ENCODE peak calls at places on chromosomes 5 and 9, in eight cellular contexts. One of them, this sample, is unnamed.
A peak's percentile ranks its signal among the peaks of the same experiment; 100 is the strongest.

GRCh38 chr9:2179557-2179956 is 164.4 kb downstream of the SMARCA2 start:
- DNase-seq in T-helper 1 cell: no peak
- DNase-seq in non-pigmented ciliary epithelial cell: no peak
- DNase-seq in iPS-NIHi11: no peak
- DNase-seq in sigmoid colon: no peak
- DNase-seq in tibial artery: no peak
- DNase-seq in ureter: no peak
- DNase-seq in iris pigment epithelial cell: no peak
- DNase-seq in this sample: no peak

GRCh38 chr5:71960196-71960595 is 147.1 kb upstream of the MAP1B start:
- DNase-seq in sigmoid colon: no peak
- DNase-seq in tibial artery: no peak
- DNase-seq in T-helper 1 cell: no peak
- DNase-seq in iris pigment epithelial cell: no peak
- DNase-seq in iPS-NIHi11: no peak
- DNase-seq in non-pigmented ciliary epithelial cell: no peak
- DNase-seq in ureter: no peak
- DNase-seq in this sample: no peak

GRCh38 chr9:127955294-127956015 is 17.8 kb upstream of the DPM2 start:
- DNase-seq in sigmoid colon: peak; percentile 89
- DNase-seq in ureter: peak; percentile 87
- DNase-seq in iris pigment epithelial cell: no peak
- DNase-seq in T-helper 1 cell: peak; percentile 79
- DNase-seq in iPS-NIHi11: peak; percentile 90
- DNase-seq in tibial artery: no peak
- DNase-seq in non-pigmented ciliary epithelial cell: no peak
- DNase-seq in this sample: peak; percentile 85

GRCh38 chr5:142032747-142033631 is 20.2 kb upstream of the GNPDA1 start:
- DNase-seq in iris pigment epithelial cell: no peak
- DNase-seq in T-helper 1 cell: no peak
- DNase-seq in non-pigmented ciliary epithelial cell: no peak
- DNase-seq in iPS-NIHi11: no peak
- DNase-seq in sigmoid colon: no peak
- DNase-seq in ureter: no peak
- DNase-seq in tibial artery: no peak
- DNase-seq in this sample: no peak

GRCh38 chr9:136244116-136244775 is 1.4 kb downstream of the QSOX2 start:
- DNase-seq in iris pigment epithelial cell: no peak
- DNase-seq in iPS-NIHi11: no peak
- DNase-seq in ureter: no peak
- DNase-seq in T-helper 1 cell: peak; percentile 66
- DNase-seq in sigmoid colon: no peak
- DNase-seq in tibial artery: no peak
- DNase-seq in non-pigmented ciliary epithelial cell: no peak
- DNase-seq in this sample: no peak

GRCh38 chr5:91033370-91033769 is 349.7 kb downstream of the ARRDC3 start:
- DNase-seq in non-pigmented ciliary epithelial cell: no peak
- DNase-seq in T-helper 1 cell: no peak
- DNase-seq in tibial artery: no peak
- DNase-seq in iris pigment epithelial cell: no peak
- DNase-seq in sigmoid colon: no peak
- DNase-seq in ureter: no peak
- DNase-seq in iPS-NIHi11: no peak
- DNase-seq in this sample: no peak

GRCh38 chr5:41510176-41510831 is at the start of gene PLCXD3:
- DNase-seq in T-helper 1 cell: no peak
- DNase-seq in iPS-NIHi11: peak; percentile 56
- DNase-seq in tibial artery: peak; percentile 74
- DNase-seq in sigmoid colon: peak; percentile 60
- DNase-seq in iris pigment epithelial cell: no peak
- DNase-seq in ureter: no peak
- DNase-seq in non-pigmented ciliary epithelial cell: no peak
- DNase-seq in this sample: peak; percentile 60

GRCh38 chr5:137122075-137122474 is 377.1 kb downstream of the SPOCK1 start:
- DNase-seq in iris pigment epithelial cell: no peak
- DNase-seq in iPS-NIHi11: no peak
- DNase-seq in T-helper 1 cell: no peak
- DNase-seq in ureter: no peak
- DNase-seq in sigmoid colon: no peak
- DNase-seq in tibial artery: no peak
- DNase-seq in non-pigmented ciliary epithelial cell: no peak
- DNase-seq in this sample: no peak

GRCh38 chr5:176543428-176544182 is 5.5 kb upstream of the CDHR2 start:
- DNase-seq in sigmoid colon: peak; percentile 84
- DNase-seq in T-helper 1 cell: peak; percentile 85
- DNase-seq in iris pigment epithelial cell: peak; percentile 56
- DNase-seq in ureter: peak; percentile 72
- DNase-seq in iPS-NIHi11: peak; percentile 65
- DNase-seq in non-pigmented ciliary epithelial cell: no peak
- DNase-seq in tibial artery: no peak
- DNase-seq in this sample: peak; percentile 82

GRCh38 chr5:161399996-161400562 is 146.4 kb downstream of the GABRB2 start:
- DNase-seq in sigmoid colon: no peak
- DNase-seq in tibial artery: no peak
- DNase-seq in T-helper 1 cell: no peak
- DNase-seq in iris pigment epithelial cell: no peak
- DNase-seq in iPS-NIHi11: no peak
- DNase-seq in ureter: no peak
- DNase-seq in non-pigmented ciliary epithelial cell: no peak
- DNase-seq in this sample: no peak

GRCh38 chr5:149829954-149830353 is 99.8 kb downstream of the PPARGC1B start:
- DNase-seq in non-pigmented ciliary epithelial cell: no peak
- DNase-seq in iPS-NIHi11: peak; percentile 44
- DNase-seq in T-helper 1 cell: no peak
- DNase-seq in ureter: no peak
- DNase-seq in tibial artery: no peak
- DNase-seq in sigmoid colon: no peak
- DNase-seq in iris pigment epithelial cell: no peak
- DNase-seq in this sample: no peak

GRCh38 chr9:15308511-15308910 is 1.5 kb upstream of the TTC39B start:
- DNase-seq in T-helper 1 cell: no peak
- DNase-seq in iPS-NIHi11: no peak
- DNase-seq in iris pigment epithelial cell: peak; percentile 86
- DNase-seq in sigmoid colon: no peak
- DNase-seq in tibial artery: no peak
- DNase-seq in ureter: no peak
- DNase-seq in non-pigmented ciliary epithelial cell: peak; percentile 55
- DNase-seq in this sample: no peak

GRCh38 chr5:72288923-72289322 is 31.1 kb downstream of the MRPS27 start:
- DNase-seq in ureter: no peak
- DNase-seq in sigmoid colon: no peak
- DNase-seq in tibial artery: no peak
- DNase-seq in T-helper 1 cell: no peak
- DNase-seq in iPS-NIHi11: no peak
- DNase-seq in non-pigmented ciliary epithelial cell: no peak
- DNase-seq in iris pigment epithelial cell: no peak
- DNase-seq in this sample: no peak

GRCh38 chr5:123412206-123412605 is 11.0 kb downstream of the CEP120 start:
- DNase-seq in ureter: no peak
- DNase-seq in iPS-NIHi11: no peak
- DNase-seq in T-helper 1 cell: no peak
- DNase-seq in non-pigmented ciliary epithelial cell: no peak
- DNase-seq in tibial artery: no peak
- DNase-seq in iris pigment epithelial cell: no peak
- DNase-seq in sigmoid colon: no peak
- DNase-seq in this sample: no peak

GRCh38 chr5:135242496-135243193 is 156.4 kb downstream of the MACROH2A1 start:
- DNase-seq in non-pigmented ciliary epithelial cell: no peak
- DNase-seq in tibial artery: peak; percentile 80
- DNase-seq in T-helper 1 cell: no peak
- DNase-seq in iris pigment epithelial cell: no peak
- DNase-seq in sigmoid colon: peak; percentile 92
- DNase-seq in iPS-NIHi11: no peak
- DNase-seq in ureter: peak; percentile 52
- DNase-seq in this sample: peak; percentile 25

GRCh38 chr5:43556857-43557593 is at the start of gene PAIP1:
- DNase-seq in T-helper 1 cell: peak; percentile 88
- DNase-seq in non-pigmented ciliary epithelial cell: no peak
- DNase-seq in sigmoid colon: peak; percentile 91
- DNase-seq in iPS-NIHi11: peak; percentile 89
- DNase-seq in ureter: peak; percentile 87
- DNase-seq in tibial artery: peak; percentile 90
- DNase-seq in iris pigment epithelial cell: peak; percentile 89
- DNase-seq in this sample: peak; percentile 78

GRCh38 chr5:38780950-38781349 is 64.9 kb upstream of the OSMR start:
- DNase-seq in tibial artery: peak; percentile 70
- DNase-seq in iPS-NIHi11: no peak
- DNase-seq in non-pigmented ciliary epithelial cell: no peak
- DNase-seq in iris pigment epithelial cell: peak; percentile 90
- DNase-seq in T-helper 1 cell: no peak
- DNase-seq in sigmoid colon: peak; percentile 86
- DNase-seq in ureter: peak; percentile 72
- DNase-seq in this sample: peak; percentile 53

GRCh38 chr5:138458353-138458752 is 6.9 kb upstream of the EGR1 start:
- DNase-seq in T-helper 1 cell: no peak
- DNase-seq in sigmoid colon: no peak
- DNase-seq in tibial artery: no peak
- DNase-seq in iris pigment epithelial cell: no peak
- DNase-seq in iPS-NIHi11: no peak
- DNase-seq in non-pigmented ciliary epithelial cell: no peak
- DNase-seq in ureter: no peak
- DNase-seq in this sample: no peak

GRCh38 chr5:81520769-81521168 is 126.8 kb upstream of the ACOT12 start:
- DNase-seq in sigmoid colon: no peak
- DNase-seq in non-pigmented ciliary epithelial cell: no peak
- DNase-seq in T-helper 1 cell: no peak
- DNase-seq in iPS-NIHi11: no peak
- DNase-seq in tibial artery: no peak
- DNase-seq in iris pigment epithelial cell: no peak
- DNase-seq in ureter: no peak
- DNase-seq in this sample: no peak

GRCh38 chr5:101915559-101915958 is 380.5 kb downstream of the SLCO4C1 start:
- DNase-seq in ureter: no peak
- DNase-seq in non-pigmented ciliary epithelial cell: peak; percentile 40
- DNase-seq in sigmoid colon: no peak
- DNase-seq in T-helper 1 cell: no peak
- DNase-seq in iris pigment epithelial cell: peak; percentile 37
- DNase-seq in tibial artery: no peak
- DNase-seq in iPS-NIHi11: peak; percentile 14
- DNase-seq in this sample: no peak

GRCh38 chr5:43121565-43122484 is 1.1 kb downstream of the ZNF131 start:
- DNase-seq in iPS-NIHi11: peak; percentile 11
- DNase-seq in sigmoid colon: no peak
- DNase-seq in iris pigment epithelial cell: peak; percentile 74
- DNase-seq in non-pigmented ciliary epithelial cell: peak; percentile 24
- DNase-seq in ureter: no peak
- DNase-seq in tibial artery: no peak
- DNase-seq in T-helper 1 cell: peak; percentile 40
- DNase-seq in this sample: no peak

GRCh38 chr9:108478871-108479332 is 376.9 kb downstream of the ACTL7B start:
- DNase-seq in sigmoid colon: no peak
- DNase-seq in non-pigmented ciliary epithelial cell: no peak
- DNase-seq in ureter: no peak
- DNase-seq in tibial artery: no peak
- DNase-seq in T-helper 1 cell: no peak
- DNase-seq in iris pigment epithelial cell: peak; percentile 95
- DNase-seq in iPS-NIHi11: no peak
- DNase-seq in this sample: no peak

GRCh38 chr5:152072076-152072475 is 147.4 kb upstream of the GLRA1 start:
- DNase-seq in non-pigmented ciliary epithelial cell: no peak
- DNase-seq in tibial artery: no peak
- DNase-seq in iris pigment epithelial cell: no peak
- DNase-seq in iPS-NIHi11: no peak
- DNase-seq in sigmoid colon: no peak
- DNase-seq in T-helper 1 cell: no peak
- DNase-seq in ureter: no peak
- DNase-seq in this sample: no peak

GRCh38 chr9:121700165-121700830 is 48.9 kb downstream of the DAB2IP start:
- DNase-seq in T-helper 1 cell: peak; percentile 11
- DNase-seq in iris pigment epithelial cell: peak; percentile 45
- DNase-seq in non-pigmented ciliary epithelial cell: no peak
- DNase-seq in iPS-NIHi11: peak; percentile 76
- DNase-seq in ureter: peak; percentile 89
- DNase-seq in sigmoid colon: peak; percentile 85
- DNase-seq in tibial artery: peak; percentile 89
- DNase-seq in this sample: peak; percentile 85

GRCh38 chr9:135212961-135213360 is 125.5 kb downstream of the OLFM1 start:
- DNase-seq in ureter: no peak
- DNase-seq in iris pigment epithelial cell: no peak
- DNase-seq in T-helper 1 cell: no peak
- DNase-seq in tibial artery: no peak
- DNase-seq in sigmoid colon: peak; percentile 60
- DNase-seq in iPS-NIHi11: no peak
- DNase-seq in non-pigmented ciliary epithelial cell: no peak
- DNase-seq in this sample: no peak

GRCh38 chr9:88776717-88777497 is 214.4 kb upstream of the S1PR3 start:
- DNase-seq in tibial artery: no peak
- DNase-seq in T-helper 1 cell: no peak
- DNase-seq in ureter: no peak
- DNase-seq in iPS-NIHi11: no peak
- DNase-seq in sigmoid colon: no peak
- DNase-seq in non-pigmented ciliary epithelial cell: peak; percentile 94
- DNase-seq in iris pigment epithelial cell: peak; percentile 98
- DNase-seq in this sample: no peak

GRCh38 chr9:129154866-129155477 is 23.1 kb downstream of the IER5L start:
- DNase-seq in sigmoid colon: no peak
- DNase-seq in ureter: no peak
- DNase-seq in tibial artery: no peak
- DNase-seq in non-pigmented ciliary epithelial cell: no peak
- DNase-seq in iPS-NIHi11: no peak
- DNase-seq in iris pigment epithelial cell: no peak
- DNase-seq in T-helper 1 cell: no peak
- DNase-seq in this sample: no peak

GRCh38 chr5:143061161-143061945 is 291.2 kb downstream of the ARHGAP26 start:
- DNase-seq in T-helper 1 cell: no peak
- DNase-seq in non-pigmented ciliary epithelial cell: no peak
- DNase-seq in ureter: no peak
- DNase-seq in sigmoid colon: no peak
- DNase-seq in tibial artery: no peak
- DNase-seq in iris pigment epithelial cell: peak; percentile 89
- DNase-seq in iPS-NIHi11: no peak
- DNase-seq in this sample: no peak

GRCh38 chr5:73960426-73960825 is 334.4 kb downstream of the ARHGEF28 start:
- DNase-seq in sigmoid colon: no peak
- DNase-seq in ureter: no peak
- DNase-seq in iris pigment epithelial cell: no peak
- DNase-seq in iPS-NIHi11: no peak
- DNase-seq in tibial artery: no peak
- DNase-seq in non-pigmented ciliary epithelial cell: no peak
- DNase-seq in T-helper 1 cell: no peak
- DNase-seq in this sample: no peak

This sample was measured in stomach.